ENCODE peak calls at places on chromosome 17, in four cellular contexts. One of them, this sample, is unnamed.

GRCh38 chr17:65797809-65798208 is 236.4 kb upstream of the AXIN2 start:
- DNase-seq in naive thymus-derived CD4-positive, alpha-beta T cell: peak; percentile 18
- DNase-seq in CD4-positive, CD25-positive, alpha-beta regulatory T cell: peak; percentile 20
- DNase-seq in uterus: no peak
- DNase-seq in this sample: peak; percentile 12

GRCh38 chr17:34798581-34798980 is 162.7 kb downstream of the CCT6B start:
- DNase-seq in naive thymus-derived CD4-positive, alpha-beta T cell: no peak
- DNase-seq in uterus: no peak
- DNase-seq in CD4-positive, CD25-positive, alpha-beta regulatory T cell: no peak
- DNase-seq in this sample: no peak

GRCh38 chr17:55484575-55484974 is 26.7 kb downstream of the SMIM36 start:
- DNase-seq in uterus: no peak
- DNase-seq in CD4-positive, CD25-positive, alpha-beta regulatory T cell: no peak
- DNase-seq in naive thymus-derived CD4-positive, alpha-beta T cell: no peak
- DNase-seq in this sample: no peak

GRCh38 chr17:36591434-36592315 is at the start of gene DHRS11:
- DNase-seq in CD4-positive, CD25-positive, alpha-beta regulatory T cell: peak; percentile 71
- DNase-seq in uterus: peak; percentile 72
- DNase-seq in naive thymus-derived CD4-positive, alpha-beta T cell: peak; percentile 63
- DNase-seq in this sample: peak; percentile 72

GRCh38 chr17:4953461-4953961 is 2.6 kb downstream of the ENO3 start:
- DNase-seq in CD4-positive, CD25-positive, alpha-beta regulatory T cell: no peak
- DNase-seq in uterus: no peak
- DNase-seq in naive thymus-derived CD4-positive, alpha-beta T cell: no peak
- DNase-seq in this sample: no peak

GRCh38 chr17:9981344-9981915 is 76.4 kb upstream of the RCVRN start:
- DNase-seq in CD4-positive, CD25-positive, alpha-beta regulatory T cell: no peak
- DNase-seq in uterus: no peak
- DNase-seq in naive thymus-derived CD4-positive, alpha-beta T cell: no peak
- DNase-seq in this sample: no peak

GRCh38 chr17:71762526-71762925 is 358.3 kb upstream of the SOX9 start:
- DNase-seq in CD4-positive, CD25-positive, alpha-beta regulatory T cell: no peak
- DNase-seq in uterus: no peak
- DNase-seq in naive thymus-derived CD4-positive, alpha-beta T cell: no peak
- DNase-seq in this sample: no peak

GRCh38 chr17:64092952-64093451 is 36.9 kb downstream of the ERN1 start:
- DNase-seq in uterus: peak; percentile 48
- DNase-seq in naive thymus-derived CD4-positive, alpha-beta T cell: no peak
- DNase-seq in CD4-positive, CD25-positive, alpha-beta regulatory T cell: no peak
- DNase-seq in this sample: no peak

GRCh38 chr17:36921131-36921851 is 16.0 kb upstream of the LHX1 start:
- DNase-seq in naive thymus-derived CD4-positive, alpha-beta T cell: no peak
- DNase-seq in CD4-positive, CD25-positive, alpha-beta regulatory T cell: peak; percentile 63
- DNase-seq in uterus: no peak
- DNase-seq in this sample: no peak

GRCh38 chr17:33469411-33469810 is 176.3 kb upstream of the ASIC2 start:
- DNase-seq in CD4-positive, CD25-positive, alpha-beta regulatory T cell: no peak
- DNase-seq in naive thymus-derived CD4-positive, alpha-beta T cell: no peak
- DNase-seq in uterus: no peak
- DNase-seq in this sample: no peak

GRCh38 chr17:75524971-75525805 is at the start of gene LLGL2:
- DNase-seq in naive thymus-derived CD4-positive, alpha-beta T cell: peak; percentile 82
- DNase-seq in uterus: peak; percentile 66
- DNase-seq in CD4-positive, CD25-positive, alpha-beta regulatory T cell: peak; percentile 89
- DNase-seq in this sample: peak; percentile 91

GRCh38 chr17:75515523-75516254 is at the start of gene CASKIN2:
- DNase-seq in naive thymus-derived CD4-positive, alpha-beta T cell: peak; percentile 66
- DNase-seq in uterus: peak; percentile 97
- DNase-seq in CD4-positive, CD25-positive, alpha-beta regulatory T cell: peak; percentile 69
- DNase-seq in this sample: peak; percentile 70

GRCh38 chr17:67019126-67019507 is 25.2 kb upstream of the CACNG1 start:
- DNase-seq in uterus: no peak
- DNase-seq in CD4-positive, CD25-positive, alpha-beta regulatory T cell: no peak
- DNase-seq in naive thymus-derived CD4-positive, alpha-beta T cell: no peak
- DNase-seq in this sample: no peak

GRCh38 chr17:76268991-76269981 is 4.1 kb downstream of the UBALD2 start:
- DNase-seq in uterus: no peak
- DNase-seq in CD4-positive, CD25-positive, alpha-beta regulatory T cell: peak; percentile 39
- DNase-seq in naive thymus-derived CD4-positive, alpha-beta T cell: no peak
- DNase-seq in this sample: peak; percentile 22

GRCh38 chr17:38598536-38598935 is 7.2 kb downstream of the SRCIN1 start:
- DNase-seq in naive thymus-derived CD4-positive, alpha-beta T cell: no peak
- DNase-seq in CD4-positive, CD25-positive, alpha-beta regulatory T cell: no peak
- DNase-seq in uterus: no peak
- DNase-seq in this sample: no peak

GRCh38 chr17:57045868-57046671 is 39.0 kb upstream of the AKAP1 start:
- DNase-seq in CD4-positive, CD25-positive, alpha-beta regulatory T cell: peak; percentile 22
- DNase-seq in uterus: no peak
- DNase-seq in naive thymus-derived CD4-positive, alpha-beta T cell: no peak
- DNase-seq in this sample: peak; percentile 8

GRCh38 chr17:31390426-31390747 is 1.1 kb upstream of the RAB11FIP4 start:
- DNase-seq in uterus: no peak
- DNase-seq in naive thymus-derived CD4-positive, alpha-beta T cell: no peak
- DNase-seq in CD4-positive, CD25-positive, alpha-beta regulatory T cell: no peak
- DNase-seq in this sample: no peak

GRCh38 chr17:58332720-58333395 is 4.3 kb upstream of the TSPOAP1 start:
- DNase-seq in naive thymus-derived CD4-positive, alpha-beta T cell: no peak
- DNase-seq in uterus: no peak
- DNase-seq in CD4-positive, CD25-positive, alpha-beta regulatory T cell: peak; percentile 85
- DNase-seq in this sample: peak; percentile 46

GRCh38 chr17:57356722-57357391 is 100.5 kb downstream of the MSI2 start:
- DNase-seq in naive thymus-derived CD4-positive, alpha-beta T cell: no peak
- DNase-seq in uterus: no peak
- DNase-seq in CD4-positive, CD25-positive, alpha-beta regulatory T cell: no peak
- DNase-seq in this sample: no peak

GRCh38 chr17:1810450-1811103 is 19.1 kb downstream of the SMYD4 start:
- DNase-seq in CD4-positive, CD25-positive, alpha-beta regulatory T cell: no peak
- DNase-seq in naive thymus-derived CD4-positive, alpha-beta T cell: no peak
- DNase-seq in uterus: no peak
- DNase-seq in this sample: no peak

GRCh38 chr17:81809556-81809998 is 5.6 kb downstream of the GCGR start:
- DNase-seq in naive thymus-derived CD4-positive, alpha-beta T cell: no peak
- DNase-seq in uterus: no peak
- DNase-seq in CD4-positive, CD25-positive, alpha-beta regulatory T cell: no peak
- DNase-seq in this sample: no peak

GRCh38 chr17:44672479-44673093 is 16.3 kb downstream of the MEIOC start:
- DNase-seq in naive thymus-derived CD4-positive, alpha-beta T cell: no peak
- DNase-seq in uterus: no peak
- DNase-seq in CD4-positive, CD25-positive, alpha-beta regulatory T cell: peak; percentile 20
- DNase-seq in this sample: no peak

GRCh38 chr17:62179525-62180161 is 114.6 kb upstream of the MED13 start:
- DNase-seq in CD4-positive, CD25-positive, alpha-beta regulatory T cell: no peak
- DNase-seq in naive thymus-derived CD4-positive, alpha-beta T cell: no peak
- DNase-seq in uterus: no peak
- DNase-seq in this sample: no peak

GRCh38 chr17:18988546-18989173 is 15.9 kb downstream of the FAM83G start:
- DNase-seq in CD4-positive, CD25-positive, alpha-beta regulatory T cell: no peak
- DNase-seq in naive thymus-derived CD4-positive, alpha-beta T cell: no peak
- DNase-seq in uterus: no peak
- DNase-seq in this sample: no peak

GRCh38 chr17:14204084-14204483 is 32.6 kb downstream of the CDRT15 start:
- DNase-seq in uterus: no peak
- DNase-seq in CD4-positive, CD25-positive, alpha-beta regulatory T cell: no peak
- DNase-seq in naive thymus-derived CD4-positive, alpha-beta T cell: no peak
- DNase-seq in this sample: no peak

GRCh38 chr17:50779747-50780363 is 12.5 kb upstream of the ANKRD40CL start:
- DNase-seq in CD4-positive, CD25-positive, alpha-beta regulatory T cell: peak; percentile 58
- DNase-seq in uterus: no peak
- DNase-seq in naive thymus-derived CD4-positive, alpha-beta T cell: peak; percentile 48
- DNase-seq in this sample: peak; percentile 83

GRCh38 chr17:68775338-68775737 is 174.2 kb upstream of the FAM20A start:
- DNase-seq in CD4-positive, CD25-positive, alpha-beta regulatory T cell: no peak
- DNase-seq in uterus: no peak
- DNase-seq in naive thymus-derived CD4-positive, alpha-beta T cell: no peak
- DNase-seq in this sample: no peak

GRCh38 chr17:10117581-10118001 is 80.8 kb downstream of the GAS7 start:
- DNase-seq in naive thymus-derived CD4-positive, alpha-beta T cell: no peak
- DNase-seq in CD4-positive, CD25-positive, alpha-beta regulatory T cell: no peak
- DNase-seq in uterus: no peak
- DNase-seq in this sample: no peak

GRCh38 chr17:50316016-50316587 is 29.8 kb upstream of the XYLT2 start:
- DNase-seq in CD4-positive, CD25-positive, alpha-beta regulatory T cell: no peak
- DNase-seq in naive thymus-derived CD4-positive, alpha-beta T cell: no peak
- DNase-seq in uterus: no peak
- DNase-seq in this sample: no peak

GRCh38 chr17:63480192-63480784 is 3.4 kb downstream of the ACE start:
- DNase-seq in uterus: no peak
- DNase-seq in CD4-positive, CD25-positive, alpha-beta regulatory T cell: no peak
- DNase-seq in naive thymus-derived CD4-positive, alpha-beta T cell: no peak
- DNase-seq in this sample: no peak

GRCh38 chr17:1460233-1460632 is 4.2 kb upstream of the CRK start:
- DNase-seq in uterus: peak; percentile 55
- DNase-seq in naive thymus-derived CD4-positive, alpha-beta T cell: no peak
- DNase-seq in CD4-positive, CD25-positive, alpha-beta regulatory T cell: no peak
- DNase-seq in this sample: no peak

GRCh38 chr17:35801583-35802224 is 6.3 kb upstream of the MMP28 start:
- DNase-seq in uterus: peak; percentile 88
- DNase-seq in CD4-positive, CD25-positive, alpha-beta regulatory T cell: peak; percentile 56
- DNase-seq in naive thymus-derived CD4-positive, alpha-beta T cell: peak; percentile 19
- DNase-seq in this sample: no peak

GRCh38 chr17:40497704-40498103 is 3.7 kb downstream of the TNS4 start:
- DNase-seq in CD4-positive, CD25-positive, alpha-beta regulatory T cell: no peak
- DNase-seq in naive thymus-derived CD4-positive, alpha-beta T cell: no peak
- DNase-seq in uterus: no peak
- DNase-seq in this sample: no peak

GRCh38 chr17:3956983-3957382 is 7.3 kb downstream of the ATP2A3 start:
- DNase-seq in uterus: no peak
- DNase-seq in naive thymus-derived CD4-positive, alpha-beta T cell: no peak
- DNase-seq in CD4-positive, CD25-positive, alpha-beta regulatory T cell: no peak
- DNase-seq in this sample: no peak

GRCh38 chr17:39846205-39846604 is 17.9 kb downstream of the IKZF3 start:
- DNase-seq in CD4-positive, CD25-positive, alpha-beta regulatory T cell: no peak
- DNase-seq in naive thymus-derived CD4-positive, alpha-beta T cell: no peak
- DNase-seq in uterus: no peak
- DNase-seq in this sample: no peak

GRCh38 chr17:4966844-4967538 is 626 bp downstream of the SPAG7 start:
- DNase-seq in CD4-positive, CD25-positive, alpha-beta regulatory T cell: peak; percentile 99
- DNase-seq in uterus: peak; percentile 99
- DNase-seq in naive thymus-derived CD4-positive, alpha-beta T cell: peak; percentile 85
- DNase-seq in this sample: peak; percentile 97

GRCh38 chr17:8117367-8117979 is 841 bp downstream of the ALOXE3 start:
- DNase-seq in naive thymus-derived CD4-positive, alpha-beta T cell: peak; percentile 8
- DNase-seq in uterus: no peak
- DNase-seq in CD4-positive, CD25-positive, alpha-beta regulatory T cell: no peak
- DNase-seq in this sample: no peak
- H3K4me3 ChIP-seq in naive thymus-derived CD4-positive, alpha-beta T cell: peak overlapping the region; percentile 95
- H3K4me3 ChIP-seq in uterus: peak overlapping the region; percentile 62
- H3K4me3 ChIP-seq in CD4-positive, CD25-positive, alpha-beta regulatory T cell: peak overlapping the region; percentile 7
- H3K4me3 ChIP-seq in this sample: peak overlapping the region; percentile 97

GRCh38 chr17:45940293-45940692 is 45.9 kb downstream of the MAPT start:
- DNase-seq in naive thymus-derived CD4-positive, alpha-beta T cell: no peak
- DNase-seq in CD4-positive, CD25-positive, alpha-beta regulatory T cell: no peak
- DNase-seq in uterus: no peak
- DNase-seq in this sample: no peak

GRCh38 chr17:45939398-45939797 is 45.0 kb downstream of the MAPT start:
- DNase-seq in CD4-positive, CD25-positive, alpha-beta regulatory T cell: no peak
- DNase-seq in uterus: no peak
- DNase-seq in naive thymus-derived CD4-positive, alpha-beta T cell: no peak
- DNase-seq in this sample: no peak

GRCh38 chr17:45940826-45941225 is 46.5 kb downstream of the MAPT start:
- DNase-seq in uterus: peak; percentile 23
- DNase-seq in CD4-positive, CD25-positive, alpha-beta regulatory T cell: no peak
- DNase-seq in naive thymus-derived CD4-positive, alpha-beta T cell: no peak
- DNase-seq in this sample: no peak

GRCh38 chr17:45942284-45942683 is 47.9 kb downstream of the MAPT start:
- DNase-seq in naive thymus-derived CD4-positive, alpha-beta T cell: no peak
- DNase-seq in uterus: peak; percentile 36
- DNase-seq in CD4-positive, CD25-positive, alpha-beta regulatory T cell: no peak
- DNase-seq in this sample: no peak

GRCh38 chr17:45941395-45941794 is 47.0 kb downstream of the MAPT start:
- DNase-seq in CD4-positive, CD25-positive, alpha-beta regulatory T cell: no peak
- DNase-seq in uterus: no peak
- DNase-seq in naive thymus-derived CD4-positive, alpha-beta T cell: no peak
- DNase-seq in this sample: no peak
- H3K4me3 ChIP-seq in CD4-positive, CD25-positive, alpha-beta regulatory T cell: no peak overlapping the region
- H3K4me3 ChIP-seq in uterus: no peak overlapping the region
- H3K4me3 ChIP-seq in naive thymus-derived CD4-positive, alpha-beta T cell: no peak overlapping the region
- H3K4me3 ChIP-seq in this sample: no peak overlapping the region

DNA sequence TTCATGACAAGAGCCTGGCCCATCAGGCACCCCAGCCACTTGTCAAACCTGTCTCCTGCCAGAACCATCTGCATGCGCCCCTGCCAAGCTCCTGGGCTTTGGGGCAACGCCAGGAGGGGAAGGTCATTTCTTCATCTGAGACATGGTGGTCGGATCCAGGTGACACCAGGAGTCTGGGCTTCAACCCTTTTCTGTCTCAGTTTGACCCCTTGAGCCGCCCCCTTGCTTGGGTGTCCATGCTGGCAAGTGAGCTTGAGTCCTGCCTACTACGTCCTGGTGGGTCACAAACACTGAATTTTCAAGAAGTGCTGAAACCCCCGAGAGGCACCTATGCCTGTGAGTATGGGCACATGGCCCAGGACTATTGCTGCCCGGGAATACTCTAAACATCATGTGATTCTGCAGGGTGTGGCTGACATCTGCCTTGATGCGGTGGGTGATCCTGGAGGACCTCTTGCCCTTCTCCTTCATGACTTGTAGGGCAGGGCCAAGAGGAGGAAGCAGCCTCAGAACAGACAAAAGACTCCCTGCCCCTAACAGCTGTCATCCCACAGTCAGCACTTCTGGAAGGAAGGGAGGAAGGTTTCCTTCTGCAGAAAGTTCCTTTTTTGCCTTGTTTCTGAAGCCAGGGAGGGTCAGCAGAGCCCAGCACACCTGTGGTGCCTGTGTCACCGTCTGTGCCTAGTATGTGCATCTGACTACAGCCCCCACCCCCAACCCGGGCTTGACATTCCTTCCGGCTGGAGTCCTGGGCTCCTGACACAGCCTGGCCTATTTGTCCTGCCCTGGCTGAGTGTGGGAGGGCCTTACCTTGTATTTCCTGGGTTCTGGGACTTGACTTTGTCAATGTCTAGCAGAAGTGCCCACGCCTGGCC is 43.3 kb downstream of the TNFRSF13B start:
- DNase-seq in CD4-positive, CD25-positive, alpha-beta regulatory T cell: no peak
- DNase-seq in uterus: no peak
- DNase-seq in naive thymus-derived CD4-positive, alpha-beta T cell: no peak
- DNase-seq in this sample: no peak
- H3K4me3 ChIP-seq in CD4-positive, CD25-positive, alpha-beta regulatory T cell: no peak overlapping the region
- H3K4me3 ChIP-seq in uterus: no peak overlapping the region
- H3K4me3 ChIP-seq in naive thymus-derived CD4-positive, alpha-beta T cell: no peak overlapping the region
- H3K4me3 ChIP-seq in this sample: no peak overlapping the region

GRCh38 chr17:74424117-74424516 is 7.8 kb upstream of the GPRC5C start:
- DNase-seq in naive thymus-derived CD4-positive, alpha-beta T cell: no peak
- DNase-seq in uterus: no peak
- DNase-seq in CD4-positive, CD25-positive, alpha-beta regulatory T cell: no peak
- DNase-seq in this sample: no peak

GRCh38 chr17:74427763-74428153 is 4.1 kb upstream of the GPRC5C start:
- DNase-seq in CD4-positive, CD25-positive, alpha-beta regulatory T cell: no peak
- DNase-seq in naive thymus-derived CD4-positive, alpha-beta T cell: no peak
- DNase-seq in uterus: no peak
- DNase-seq in this sample: no peak

GRCh38 chr17:74427048-74427762 is 4.7 kb upstream of the GPRC5C start:
- DNase-seq in naive thymus-derived CD4-positive, alpha-beta T cell: no peak
- DNase-seq in CD4-positive, CD25-positive, alpha-beta regulatory T cell: no peak
- DNase-seq in uterus: no peak
- DNase-seq in this sample: no peak

GRCh38 chr17:74424658-74425057 is 7.2 kb upstream of the GPRC5C start:
- DNase-seq in uterus: no peak
- DNase-seq in CD4-positive, CD25-positive, alpha-beta regulatory T cell: no peak
- DNase-seq in naive thymus-derived CD4-positive, alpha-beta T cell: no peak
- DNase-seq in this sample: no peak

GRCh38 chr17:74426551-74427047 is 5.3 kb upstream of the GPRC5C start:
- DNase-seq in CD4-positive, CD25-positive, alpha-beta regulatory T cell: no peak
- DNase-seq in naive thymus-derived CD4-positive, alpha-beta T cell: no peak
- DNase-seq in uterus: no peak
- DNase-seq in this sample: no peak
- H3K4me3 ChIP-seq in CD4-positive, CD25-positive, alpha-beta regulatory T cell: no peak overlapping the region
- H3K4me3 ChIP-seq in naive thymus-derived CD4-positive, alpha-beta T cell: no peak overlapping the region
- H3K4me3 ChIP-seq in uterus: no peak overlapping the region
- H3K4me3 ChIP-seq in this sample: no peak overlapping the region

This sample was measured in CD4-positive, alpha-beta memory T cell.